ENCODE peak calls at places on chromosome 22, in eight cellular contexts. R is activated CD8-positive, alpha-beta T cell treated with anti-CD3 and anti-CD28 coated beads for 36 hours; Q is foreskin fibroblast; H is esophagus squamous epithelium; F is neural progenitor cell; K is WERI-Rb-1; I is fibroblast of the aortic adventitia; T is neural crest cell. D is an unnamed sample.

GRCh38 chr22:19289475-19290161 is 1.9 kb downstream of the CLTCL1 start:
- DNase-seq in R (peak), Q (peak), H (no peak), F (no peak), K (no peak), I (peak), T (no peak), D (no peak)

GRCh38 chr22:30566125-30566524 is 8.3 kb downstream of the GAL3ST1 start:
- DNase-seq in R (no peak), Q (no peak), H (no peak), F (no peak), K (no peak), I (no peak), T (no peak), D (peak)

GRCh38 chr22:50600541-50600940 is at the start of gene MAPK8IP2:
- DNase-seq in R (no peak), Q (no peak), H (no peak), F (peak), K (peak), I (no peak), T (no peak), D (no peak)

GRCh38 chr22:20131593-20131855 is at the start of gene ZDHHC8:
- DNase-seq in R (peak), Q (peak), H (no peak), F (no peak), K (no peak), I (no peak), T (no peak), D (peak)

GRCh38 chr22:41766476-41766875 is 34.0 kb upstream of the CCDC134 start:
- DNase-seq in R (no peak), Q (no peak), H (no peak), F (no peak), K (no peak), I (no peak), T (no peak), D (no peak)

GRCh38 chr22:28006271-28006670 is 87.2 kb upstream of the PITPNB start:
- DNase-seq in R (no peak), Q (no peak), H (no peak), F (no peak), K (no peak), I (peak), T (no peak), D (no peak)

GRCh38 chr22:36873614-36874308 is 13.0 kb downstream of the NCF4 start:
- DNase-seq in R (peak), Q (peak), H (no peak), F (peak), K (peak), I (peak), T (no peak), D (peak)

GRCh38 chr22:49959782-49960158 is 802 bp upstream of the PIM3 start:
- DNase-seq in R (peak), Q (peak), H (no peak), F (no peak), K (peak), I (no peak), T (no peak), D (peak)

GRCh38 chr22:33917744-33918406 is 2.4 kb downstream of the LARGE1 start:
- DNase-seq in R (no peak), Q (no peak), H (no peak), F (peak), K (peak), I (peak), T (no peak), D (no peak)

GRCh38 chr22:47289316-47289985 is 527.0 kb downstream of the TBC1D22A start:
- DNase-seq in R (no peak), Q (no peak), H (no peak), F (no peak), K (no peak), I (no peak), T (no peak), D (no peak)

GRCh38 chr22:42662114-42663021 is 13.2 kb upstream of the CYB5R3 start:
- DNase-seq in R (peak), Q (peak), H (no peak), F (peak), K (peak), I (peak), T (peak), D (peak)

GRCh38 chr22:50153056-50153755 is 17.3 kb upstream of the PANX2 start:
- DNase-seq in R (no peak), Q (no peak), H (no peak), F (no peak), K (no peak), I (no peak), T (no peak), D (no peak)

GRCh38 chr22:19965771-19966709 is 24.4 kb upstream of the TXNRD2 start:
- DNase-seq in R (no peak), Q (peak), H (no peak), F (peak), K (no peak), I (no peak), T (peak), D (no peak)

GRCh38 chr22:23239429-23239828 is 59.1 kb downstream of the BCR start:
- DNase-seq in R (no peak), Q (no peak), H (no peak), F (no peak), K (no peak), I (no peak), T (no peak), D (no peak)

GRCh38 chr22:23241562-23242472 is 61.5 kb downstream of the BCR start:
- DNase-seq in R (no peak), Q (no peak), H (no peak), F (no peak), K (no peak), I (no peak), T (no peak), D (no peak)

GRCh38 chr22:23238707-23239106 is 58.4 kb downstream of the BCR start:
- DNase-seq in R (no peak), Q (no peak), H (no peak), F (no peak), K (no peak), I (no peak), T (no peak), D (no peak)

GRCh38 chr22:23242473-23243001 is 62.2 kb downstream of the BCR start:
- DNase-seq in R (peak), Q (no peak), H (no peak), F (peak), K (peak), I (no peak), T (peak), D (no peak)

DNA sequence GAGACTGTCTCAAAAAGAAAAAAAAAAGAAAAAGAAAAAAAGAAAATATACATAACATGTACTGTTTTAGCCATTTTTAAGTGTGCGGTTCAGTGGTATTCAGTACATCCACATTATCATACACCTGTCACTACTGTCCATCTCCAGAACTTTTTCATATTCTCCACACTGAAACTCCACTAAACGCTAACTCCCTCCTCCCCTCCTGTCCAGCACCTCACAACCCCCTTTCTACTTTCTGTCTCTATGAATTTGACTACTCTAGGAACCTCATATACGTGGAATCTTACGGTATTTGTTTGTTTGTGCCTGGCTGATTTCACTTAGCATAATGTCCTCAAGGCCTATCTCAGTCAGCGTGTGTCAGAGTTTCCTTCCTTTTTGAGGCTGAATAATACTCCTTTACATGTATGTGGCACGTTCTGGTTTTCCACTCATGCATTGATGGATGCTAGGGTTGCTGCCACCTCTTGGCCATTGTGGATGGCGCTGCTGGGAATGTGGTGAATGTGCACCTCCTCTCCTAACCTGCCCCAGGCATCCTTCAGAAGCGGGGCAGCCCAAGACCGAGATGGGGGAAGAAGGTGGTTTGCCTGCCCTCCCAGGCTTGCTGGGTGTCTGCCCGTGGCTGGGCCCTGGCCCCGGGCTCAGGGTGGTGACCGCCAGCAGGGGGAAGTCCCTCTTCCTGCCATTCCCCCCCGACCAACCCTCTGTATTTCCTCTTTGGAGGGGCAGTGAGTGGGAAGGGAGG is 60.5 kb downstream of the BCR start:
- DNase-seq in R (peak), Q (peak), H (no peak), F (peak), K (peak), I (no peak), T (no peak), D (peak)
- TF ChIP-seq CTCF in R (no peak), Q (peak), H (no peak), F (peak), K (peak), I (peak), T (no peak), D (no peak)

GRCh38 chr22:29353860-29354259 is 34.5 kb downstream of the AP1B1 start:
- DNase-seq in R (no peak), Q (no peak), H (no peak), F (no peak), K (no peak), I (no peak), T (no peak), D (no peak)

GRCh38 chr22:29359469-29359868 is 28.9 kb downstream of the AP1B1 start:
- DNase-seq in R (no peak), Q (peak), H (no peak), F (peak), K (peak), I (peak), T (peak), D (peak)
- TF ChIP-seq CTCF in R (no peak), Q (peak), H (no peak), F (peak), K (peak), I (peak), T (peak), D (peak)

DNA sequence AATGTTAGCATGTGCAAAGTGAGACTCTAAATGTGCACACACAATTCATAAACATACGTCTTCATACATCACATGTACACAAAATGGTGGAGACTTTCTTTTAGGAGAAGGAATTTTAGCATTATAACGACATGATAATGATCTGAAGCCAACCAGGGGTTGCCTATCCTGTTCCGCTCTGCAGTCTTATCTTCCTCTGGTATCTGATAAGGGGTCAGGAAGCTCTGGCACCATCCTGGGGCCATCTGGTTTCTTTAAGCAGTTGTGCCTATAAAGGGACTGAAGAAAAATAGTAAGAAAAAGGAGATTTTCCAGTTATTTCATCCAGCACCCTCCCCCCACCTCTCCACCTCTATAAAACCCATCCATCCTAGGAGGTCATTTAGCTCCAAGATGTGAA is 5.8 kb upstream of the NUP50 start:
- DNase-seq in R (no peak), Q (no peak), H (no peak), F (no peak), K (no peak), I (no peak), T (no peak), D (no peak)
- TF ChIP-seq CTCF in R (no peak), Q (no peak), H (no peak), F (no peak), K (no peak), I (no peak), T (no peak), D (no peak)

DNA sequence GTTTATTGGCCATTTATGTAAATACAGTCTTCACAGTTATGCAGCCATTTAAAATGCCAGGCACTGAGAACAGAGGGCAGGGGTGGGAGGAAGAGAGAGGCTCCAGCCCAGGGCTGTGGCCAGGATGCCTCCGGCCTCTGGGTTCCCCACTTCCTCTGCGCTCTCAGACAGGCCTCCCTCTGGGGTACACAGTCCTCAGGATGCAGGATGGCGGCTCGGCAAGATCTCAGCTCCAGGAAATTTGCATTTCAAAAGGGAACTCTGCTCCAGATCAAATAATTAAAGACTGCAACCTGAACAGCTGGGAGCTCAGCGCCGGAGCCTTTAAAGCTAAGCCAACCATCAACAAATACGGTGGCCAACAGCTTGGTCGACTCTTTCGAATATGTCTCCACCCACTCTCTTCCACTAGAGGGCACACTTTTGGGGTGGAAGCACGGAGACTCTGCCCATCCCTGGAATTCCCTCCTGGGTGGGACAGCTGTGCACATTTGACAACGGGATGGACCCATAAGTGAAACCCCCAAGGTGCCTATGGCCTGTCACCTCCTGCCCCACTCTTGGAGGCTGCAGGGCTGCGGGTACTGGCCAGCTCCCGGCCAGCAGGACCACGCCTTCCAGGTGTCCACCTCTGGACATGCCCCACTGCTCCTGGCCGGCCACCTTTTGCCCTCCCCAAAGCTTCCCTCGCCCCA is 1044.7 kb downstream of the BRD1 start:
- DNase-seq in R (no peak), Q (no peak), H (no peak), F (peak), K (peak), I (no peak), T (peak), D (no peak)
- TF ChIP-seq CTCF in R (peak), Q (no peak), H (no peak), F (peak), K (peak), I (no peak), T (peak), D (no peak)

GRCh38 chr22:31995807-31996206 is 47.3 kb upstream of the SLC5A1 start:
- DNase-seq in R (no peak), Q (no peak), H (no peak), F (no peak), K (no peak), I (no peak), T (no peak), D (no peak)

GRCh38 chr22:32000171-32000570 is 42.9 kb upstream of the SLC5A1 start:
- DNase-seq in R (no peak), Q (no peak), H (no peak), F (no peak), K (no peak), I (no peak), T (no peak), D (no peak)

GRCh38 chr22:31998784-31999435 is 44.2 kb upstream of the SLC5A1 start:
- DNase-seq in R (no peak), Q (no peak), H (no peak), F (no peak), K (no peak), I (no peak), T (no peak), D (no peak)

DNA sequence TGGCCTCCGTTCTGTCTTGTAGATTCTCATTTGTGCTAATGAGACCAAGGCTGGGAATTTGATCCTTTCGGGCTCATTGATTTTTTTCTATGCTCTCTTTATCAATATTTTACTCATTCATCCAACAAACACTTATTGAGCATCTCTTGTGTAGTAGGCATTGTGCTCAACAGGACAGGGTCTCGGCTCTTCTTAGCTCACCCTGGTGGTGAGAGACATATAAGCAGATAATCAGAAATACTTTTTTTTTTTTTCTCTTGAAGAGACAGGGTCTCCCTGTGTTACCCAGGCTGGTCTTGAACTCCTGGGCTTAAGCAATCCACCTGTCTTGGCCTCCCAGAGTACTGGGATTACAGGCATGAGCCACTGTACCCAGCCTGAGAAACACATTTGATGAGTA is 48.0 kb upstream of the SLC5A1 start:
- DNase-seq in R (no peak), Q (no peak), H (no peak), F (peak), K (no peak), I (no peak), T (no peak), D (no peak)
- TF ChIP-seq CTCF in R (peak), Q (no peak), H (no peak), F (peak), K (no peak), I (no peak), T (peak), D (peak)

GRCh38 chr22:39959640-39960447 is at the start of gene TMA7B:
- DNase-seq in R (peak), Q (peak), H (no peak), F (peak), K (no peak), I (peak), T (no peak), D (peak)
- TF ChIP-seq CTCF in R (peak), Q (peak), H (no peak), F (peak), K (no peak), I (peak), T (peak), D (no peak)

D was measured in Calu3.